ENCODE peak calls at places on chromosome 5, in four cellular contexts. V is mesenchymal stem cell, J is neural progenitor cell, L is hepatocyte. T is an unnamed sample. For H3K9me3, H3K4me1 and H3K36me3, the result is how much of the 10 kb centered on the place peaks cover.

GRCh38 chr5:88821161-88821560 is 61.8 kb downstream of the MEF2C start:
- DNase-seq in V (no peak), L (no peak), J (no peak), T (no peak)

GRCh38 chr5:149594206-149594895 is 13.1 kb downstream of the ARHGEF37 start:
- DNase-seq in L (no peak), J (no peak), V (no peak), T (no peak)

GRCh38 chr5:170571885-170572284 is 68.1 kb downstream of the KCNIP1 start:
- DNase-seq in V (peak), L (no peak), J (no peak), T (no peak)

GRCh38 chr5:26805076-26805475 is 233.3 kb downstream of the CDH9 start:
- DNase-seq in V (no peak), L (no peak), J (no peak), T (peak)

GRCh38 chr5:133294380-133294779 is 242.6 kb downstream of the HSPA4 start:
- DNase-seq in V (no peak), L (no peak), J (no peak), T (no peak)

GRCh38 chr5:116076496-116076895 is 8.3 kb upstream of the COMMD10 start:
- DNase-seq in V (no peak), L (no peak), J (no peak), T (no peak)

GRCh38 chr5:59423021-59423420 is 470.5 kb downstream of the PDE4D start:
- DNase-seq in J (no peak), L (no peak), V (peak), T (no peak)

GRCh38 chr5:72032769-72033168 is 74.5 kb upstream of the MAP1B start:
- DNase-seq in J (peak), V (no peak), L (no peak), T (no peak)

GRCh38 chr5:78896128-78896527 is 89.0 kb downstream of the ARSB start:
- DNase-seq in J (no peak), V (peak), L (no peak), T (peak)

GRCh38 chr5:96624631-96625030 is 37.5 kb upstream of the CAST start:
- DNase-seq in J (no peak), V (no peak), L (no peak), T (no peak)

GRCh38 chr5:119312403-119312802 is 43.4 kb upstream of the TNFAIP8 start:
- DNase-seq in J (peak), V (no peak), L (no peak), T (no peak)

GRCh38 chr5:122093861-122094650 is 16.0 kb upstream of the LOX start:
- DNase-seq in V (no peak), L (no peak), J (no peak), T (no peak)

GRCh38 chr5:179080724-179081123 is 20.6 kb downstream of the ZNF354C start:
- DNase-seq in V (no peak), L (no peak), J (no peak), T (no peak)
- H3K9me3 ChIP-seq in V (half or more), L (half or more), J (half or more), T (under half)

DNA sequence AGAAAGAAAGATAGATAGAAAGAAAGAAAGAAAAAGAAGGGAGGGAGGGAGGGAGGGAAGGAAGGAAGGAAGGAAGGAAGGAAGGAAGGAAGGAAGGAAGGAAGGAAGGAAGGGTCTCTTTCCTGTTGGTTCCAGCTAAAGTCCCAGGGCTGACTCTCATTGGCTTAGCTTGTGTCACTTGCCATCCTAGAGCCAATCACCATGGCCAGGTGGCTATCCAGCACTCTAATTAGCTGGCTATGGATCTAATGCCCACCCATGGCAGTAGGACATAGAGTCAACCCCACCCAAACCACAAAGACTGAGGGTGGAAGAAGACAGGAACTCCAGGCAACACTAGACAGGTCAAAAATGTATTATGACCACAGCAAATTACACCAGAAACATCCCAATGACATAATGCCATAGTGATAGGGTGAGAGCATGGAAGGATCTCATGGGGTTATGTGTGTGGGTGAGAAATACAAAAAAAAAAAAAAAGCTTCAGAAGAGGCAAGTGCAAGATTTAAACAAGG is 10.8 kb upstream of the CPLX2 start:
- DNase-seq in V (no peak), L (no peak), J (no peak), T (no peak)
- H3K4me1 ChIP-seq in V (under half), L (under half), J (under half), T (under half)

DNA sequence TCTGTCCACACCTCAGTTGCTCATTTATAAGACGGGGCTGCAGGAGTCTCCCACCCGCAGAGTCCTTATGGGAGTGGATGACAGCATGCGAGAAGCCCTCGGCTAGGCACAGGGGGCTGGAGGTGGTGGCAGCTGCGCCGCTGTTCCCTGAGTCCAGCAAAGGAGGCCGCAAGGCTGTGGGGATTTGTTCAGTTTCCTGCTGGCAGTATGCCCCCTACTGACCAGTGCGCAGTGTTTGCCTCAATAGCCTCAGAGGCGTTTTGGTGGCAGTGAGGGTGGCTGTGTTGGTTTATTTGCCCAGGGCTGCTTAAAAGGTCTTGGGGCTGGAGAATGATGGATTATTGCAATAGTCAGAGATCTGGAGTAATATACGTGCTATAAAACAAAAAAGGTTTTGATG is 176.3 kb upstream of the OTULINL start:
- DNase-seq in J (peak), L (no peak), V (no peak), T (no peak)
- H3K36me3 ChIP-seq in J (under half), L (under half), V (half or more), T (under half)

DNA sequence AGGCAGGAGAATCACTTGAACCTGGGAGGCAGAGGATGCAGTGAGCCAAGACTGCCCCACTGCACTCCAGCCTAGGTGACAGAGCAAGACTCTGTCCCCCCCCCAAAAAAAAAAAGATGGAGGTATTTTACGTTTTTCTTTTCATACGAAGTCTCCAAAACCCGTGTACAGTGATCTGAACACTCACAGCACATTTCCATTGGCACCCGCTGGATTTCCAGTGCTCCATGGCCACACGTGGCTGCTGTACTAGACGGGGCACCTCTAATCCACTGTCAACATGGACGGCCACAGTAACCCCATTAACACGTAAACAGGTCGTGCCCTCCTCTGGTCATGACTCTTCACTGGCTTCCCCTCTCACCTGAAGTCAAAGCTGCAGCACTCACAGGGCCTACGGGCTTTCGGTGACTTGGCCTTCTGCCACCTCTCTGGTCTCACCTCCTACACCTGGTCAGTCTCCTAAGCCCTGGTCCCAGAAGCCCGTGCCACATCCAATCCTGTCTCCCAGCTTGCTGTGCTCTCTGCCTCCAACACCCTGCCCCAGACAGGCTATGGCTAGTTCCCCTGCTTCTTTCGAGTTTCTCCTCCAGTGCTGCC is 22.1 kb downstream of the TBC1D9B start:
- DNase-seq in J (no peak), V (no peak), L (no peak), T (no peak)
- H3K9me3 ChIP-seq in J (under half), V (under half), L (under half), T (under half)

GRCh38 chr5:177540438-177540837 is 13.9 kb downstream of the FAM193B start:
- DNase-seq in J (no peak), L (no peak), V (no peak), T (no peak)

GRCh38 chr5:177537389-177538361 is 16.7 kb downstream of the FAM193B start:
- DNase-seq in L (peak), V (peak), J (no peak), T (peak)

GRCh38 chr5:177536386-177536785 is 18.0 kb downstream of the FAM193B start:
- DNase-seq in L (no peak), V (no peak), J (no peak), T (no peak)

GRCh38 chr5:177538876-177539275 is 15.5 kb downstream of the FAM193B start:
- DNase-seq in V (no peak), J (no peak), L (no peak), T (no peak)

DNA sequence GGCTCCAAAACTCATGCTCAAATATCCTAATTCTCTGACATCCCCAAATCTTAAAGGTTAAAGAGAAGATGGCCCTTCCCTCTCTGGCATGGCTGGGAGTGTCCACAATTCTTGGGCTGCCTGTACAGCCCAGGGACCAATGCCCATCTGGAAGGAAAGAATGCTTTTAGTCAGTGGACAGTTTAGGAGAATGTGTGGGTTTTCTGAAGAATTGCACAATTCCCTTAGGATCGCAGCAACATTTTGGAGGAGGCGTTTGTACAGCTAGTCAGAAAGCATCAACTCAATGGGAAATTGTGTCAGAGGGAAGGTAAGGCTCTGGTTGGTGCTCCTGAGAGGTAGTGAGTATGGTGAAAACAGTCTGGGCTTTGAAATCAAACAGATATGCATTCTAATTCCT is 15.0 kb downstream of the FAM193B start:
- DNase-seq in V (peak), L (no peak), J (no peak), T (no peak)
- H3K4me1 ChIP-seq in V (under half), L (under half), J (under half), T (under half)

DNA sequence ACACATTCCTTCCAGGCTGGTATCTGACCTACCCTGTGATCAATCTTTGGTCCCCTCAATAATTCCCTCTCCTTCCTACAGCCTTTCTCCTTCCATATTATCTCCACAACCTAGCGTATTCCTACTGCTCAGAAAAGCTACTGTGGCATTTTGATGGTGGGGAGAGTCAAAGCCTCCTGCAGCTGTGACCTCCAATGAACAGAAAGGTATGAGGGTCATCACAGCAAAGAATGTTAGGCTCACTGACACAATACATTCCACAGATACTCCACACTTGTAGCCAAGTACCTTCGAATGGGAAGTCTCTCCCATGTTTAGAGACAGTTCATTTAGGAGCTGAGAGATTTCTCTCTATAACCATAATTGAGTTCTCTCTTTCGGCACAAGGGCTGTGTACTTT is 5.9 kb downstream of the FBN2 start:
- DNase-seq in J (peak), L (no peak), V (no peak), T (no peak)
- H3K36me3 ChIP-seq in J (under half), L (under half), V (under half), T (under half)

GRCh38 chr5:141402553-141403328 is at the start of gene PCDHGA9:
- DNase-seq in J (no peak), L (no peak), V (no peak), T (peak)

GRCh38 chr5:141398608-141399007 is 861 bp downstream of the PCDHGB5 start:
- DNase-seq in V (no peak), J (no peak), L (no peak), T (no peak)

GRCh38 chr5:141403387-141403786 is 809 bp downstream of the PCDHGA9 start:
- DNase-seq in V (no peak), L (no peak), J (no peak), T (no peak)

DNA sequence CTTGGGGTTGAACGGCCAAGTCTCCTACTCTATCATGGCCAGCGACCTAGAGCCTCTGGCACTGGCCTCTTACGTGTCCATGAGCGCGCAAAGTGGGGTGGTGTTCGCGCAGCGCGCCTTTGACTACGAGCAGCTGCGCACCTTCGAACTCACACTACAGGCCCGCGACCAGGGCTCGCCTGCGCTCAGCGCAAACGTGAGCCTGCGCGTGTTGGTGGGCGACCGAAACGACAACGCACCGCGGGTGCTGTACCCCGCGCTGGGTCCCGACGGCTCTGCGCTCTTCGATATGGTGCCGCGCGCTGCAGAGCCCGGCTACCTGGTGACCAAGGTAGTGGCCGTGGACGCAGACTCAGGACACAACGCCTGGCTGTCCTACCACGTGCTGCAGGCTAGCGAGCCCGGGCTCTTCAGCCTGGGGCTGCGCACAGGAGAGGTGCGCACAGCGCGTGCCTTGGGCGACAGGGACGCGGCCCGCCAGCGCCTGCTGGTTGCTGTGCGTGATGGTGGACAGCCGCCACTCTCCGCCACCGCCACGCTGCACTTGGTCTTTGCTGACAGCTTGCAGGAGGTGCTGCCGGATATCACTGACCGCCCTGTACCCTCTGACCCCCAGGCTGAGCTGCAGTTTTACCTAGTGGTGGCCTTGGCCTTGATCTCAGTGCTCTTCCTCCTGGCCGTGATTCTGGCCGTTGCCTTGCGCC is 2.0 kb downstream of the PCDHGB5 start:
- DNase-seq in V (no peak), J (no peak), L (no peak), T (no peak)
- H3K9me3 ChIP-seq in V (half or more), J (under half), L (under half), T (under half)

DNA sequence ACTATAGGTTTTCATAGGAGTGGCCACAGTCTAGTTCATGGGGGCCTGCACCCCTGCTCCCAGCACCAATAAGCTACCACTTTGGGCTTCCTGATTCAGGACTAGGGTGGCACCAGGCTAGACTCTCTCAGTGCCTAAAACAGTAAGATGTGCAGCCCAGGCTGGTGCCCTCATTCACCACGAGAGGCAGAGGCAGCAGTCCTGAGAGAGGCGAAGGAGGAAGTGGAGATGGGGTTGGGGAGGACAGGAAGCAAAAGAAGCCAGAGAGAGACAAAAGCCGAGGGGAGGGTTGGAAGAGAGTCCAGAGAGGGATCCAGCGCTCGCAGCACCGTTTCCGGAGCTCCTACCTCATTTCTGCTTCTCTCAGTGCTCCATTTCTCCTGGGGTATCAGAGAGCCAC is 180.9 kb downstream of the MED10 start:
- DNase-seq in L (no peak), V (no peak), J (no peak), T (no peak)
- H3K4me1 ChIP-seq in L (under half), V (under half), J (under half), T (under half)

GRCh38 chr5:179616002-179616594 is 7.4 kb downstream of the HNRNPH1 start:
- DNase-seq in J (no peak), V (no peak), L (no peak), T (no peak)
- H3K36me3 ChIP-seq in J (half or more), V (half or more), L (under half), T (half or more)